ENCODE peak calls at places on chromosomes 4 and X, in nine cellular contexts. P is activated T-helper 1 cell treated with anti-CD3 and anti-CD28 coated beads, Interleukin-12 subunit alpha, Interleukin-12 subunit beta, Interleukin-2, Interleukin-4 antibody, amounts not matched to agents 30 ng/mL and 10 ng/mL and 1 ng/mL, durations not matched to agents 14 hours and 24 hours and 36 hours; E is astrocyte of the spinal cord; H is ELR; G is GM12865; A is C1 segment of cervical spinal cord; J is NCI-H2029; M is activated CD4-positive, alpha-beta memory T cell treated with anti-CD3 and anti-CD28 coated beads, Interleukin-2, amount 10 ng/mL, durations not matched to agents 7 days and 5 days; I is CD8-positive, alpha-beta T cell. L is an unnamed sample.

GRCh38 chrX:136708348-136708747 is 60.4 kb downstream of the CD40LG start:
- DNase-seq in P (no peak), E (peak), A (no peak), J (no peak), M (no peak), I (no peak), G (peak), H (peak), L (no peak)

GRCh38 chr4:177441061-177441802 is 1.0 kb downstream of the AGA start:
- DNase-seq in M (peak), P (peak), H (peak), I (no peak), E (peak), A (no peak), G (peak), J (no peak), L (no peak)

GRCh38 chrX:17413228-17413627 is 38.2 kb downstream of the NHS start:
- DNase-seq in J (no peak), P (no peak), E (peak), M (no peak), H (peak), A (no peak), I (no peak), G (no peak), L (no peak)

GRCh38 chrX:51860679-51861078 is 32.7 kb upstream of the MAGED1 start:
- DNase-seq in G (peak), H (peak), I (no peak), E (peak), P (no peak), M (no peak), J (no peak), A (no peak), L (peak)

GRCh38 chr4:118834960-118835895 is 698 bp downstream of the SEC24D start:
- DNase-seq in A (peak), P (peak), I (peak), G (peak), E (peak), M (peak), J (peak), H (peak), L (peak)

GRCh38 chr4:3227878-3228675 is 20.9 kb upstream of the MSANTD1 start:
- DNase-seq in J (no peak), P (no peak), E (no peak), H (peak), G (no peak), I (no peak), M (no peak), A (no peak), L (no peak)

GRCh38 chr4:2450394-2451035 is 18.4 kb upstream of the RNF4 start:
- DNase-seq in A (no peak), I (no peak), P (no peak), H (no peak), E (no peak), J (no peak), G (no peak), M (no peak), L (no peak)

GRCh38 chr4:174434455-174434854 is 87.8 kb downstream of the HPGD start:
- DNase-seq in I (no peak), H (no peak), M (no peak), P (no peak), J (no peak), G (no peak), E (no peak), A (no peak), L (no peak)

GRCh38 chrX:50100188-50100587 is 100.6 kb downstream of the AKAP4 start:
- DNase-seq in H (peak), A (no peak), P (no peak), I (no peak), E (no peak), M (no peak), G (peak), J (no peak), L (no peak)

GRCh38 chrX:135697614-135698013 is 15.8 kb upstream of the CT45A1 start:
- DNase-seq in A (no peak), E (no peak), H (no peak), I (no peak), G (peak), P (no peak), M (no peak), J (no peak), L (no peak)

GRCh38 chr4:183434264-183435045 is 10.0 kb upstream of the CDKN2AIP start:
- DNase-seq in P (no peak), G (peak), A (no peak), E (no peak), I (no peak), J (no peak), M (no peak), H (no peak), L (no peak)

GRCh38 chrX:105894721-105895120 is 72.4 kb downstream of the NRK start:
- DNase-seq in J (no peak), I (no peak), G (no peak), E (no peak), A (no peak), M (no peak), P (no peak), H (no peak), L (no peak)

GRCh38 chr4:77777135-77777777 is 41.9 kb downstream of the CNOT6L start:
- DNase-seq in J (no peak), A (no peak), E (no peak), M (no peak), H (no peak), P (no peak), G (no peak), I (no peak), L (no peak)

GRCh38 chr4:4439782-4440181 is 52.9 kb downstream of the NSG1 start:
- DNase-seq in J (no peak), H (no peak), M (no peak), G (no peak), E (no peak), I (no peak), P (no peak), A (no peak), L (no peak)

GRCh38 chr4:11821774-11822430 is 393.2 kb upstream of the HS3ST1 start:
- DNase-seq in G (no peak), H (no peak), I (no peak), P (no peak), J (no peak), A (no peak), E (no peak), M (no peak), L (no peak)